ENCODE peak calls at places on chromosomes 2 and 18, in five cellular contexts. One of them, this sample, is unnamed.
A peak's percentile ranks its signal among the peaks of the same experiment; 100 is the strongest.

GRCh38 chr2:36659872-36660312 is 36.6 kb upstream of the VIT start:
- DNase-seq in HCT116: no peak
- DNase-seq in GM12878: no peak
- DNase-seq in K562: no peak
- DNase-seq in endothelial cell of umbilical vein: peak; percentile 26
- DNase-seq in this sample: no peak

GRCh38 chr2:88055049-88055435 is 541 bp downstream of the KRCC1 start:
- DNase-seq in HCT116: no peak
- DNase-seq in GM12878: no peak
- DNase-seq in K562: peak; percentile 25
- DNase-seq in endothelial cell of umbilical vein: peak; percentile 33
- DNase-seq in this sample: peak; percentile 54

GRCh38 chr2:230672836-230673235 is 39.8 kb upstream of the CAB39 start:
- DNase-seq in HCT116: no peak
- DNase-seq in GM12878: no peak
- DNase-seq in K562: no peak
- DNase-seq in endothelial cell of umbilical vein: no peak
- DNase-seq in this sample: no peak

GRCh38 chr2:162090109-162090508 is 16.1 kb upstream of the DPP4 start:
- DNase-seq in HCT116: no peak
- DNase-seq in GM12878: no peak
- DNase-seq in K562: no peak
- DNase-seq in endothelial cell of umbilical vein: peak; percentile 50
- DNase-seq in this sample: no peak

GRCh38 chr18:39698436-39698835 is 2132.8 kb upstream of the CELF4 start:
- DNase-seq in HCT116: no peak
- DNase-seq in GM12878: no peak
- DNase-seq in K562: no peak
- DNase-seq in endothelial cell of umbilical vein: no peak
- DNase-seq in this sample: no peak

GRCh38 chr2:201938151-201938815 is 95.4 kb upstream of the FZD7 start:
- DNase-seq in HCT116: no peak
- DNase-seq in GM12878: no peak
- DNase-seq in K562: no peak
- DNase-seq in endothelial cell of umbilical vein: no peak
- DNase-seq in this sample: no peak

GRCh38 chr2:232327089-232328037 is 51.2 kb upstream of the ALPP start:
- DNase-seq in HCT116: peak; percentile 27
- DNase-seq in GM12878: no peak
- DNase-seq in K562: peak; percentile 68
- DNase-seq in endothelial cell of umbilical vein: peak; percentile 73
- DNase-seq in this sample: peak; percentile 85

GRCh38 chr2:234368861-234369261 is 128.0 kb downstream of the ARL4C start:
- DNase-seq in HCT116: no peak
- DNase-seq in GM12878: no peak
- DNase-seq in K562: no peak
- DNase-seq in endothelial cell of umbilical vein: no peak
- DNase-seq in this sample: no peak

GRCh38 chr2:155368934-155369333 is 670.4 kb downstream of the KCNJ3 start:
- DNase-seq in HCT116: peak; percentile 3
- DNase-seq in GM12878: no peak
- DNase-seq in K562: no peak
- DNase-seq in endothelial cell of umbilical vein: peak; percentile 24
- DNase-seq in this sample: peak; percentile 15

GRCh38 chr18:33928226-33928625 is 296.5 kb downstream of the NOL4 start:
- DNase-seq in HCT116: no peak
- DNase-seq in GM12878: no peak
- DNase-seq in K562: no peak
- DNase-seq in endothelial cell of umbilical vein: peak; percentile 83
- DNase-seq in this sample: no peak

GRCh38 chr2:70686577-70687460 is 81.2 kb downstream of the ADD2 start:
- DNase-seq in HCT116: peak; percentile 48
- DNase-seq in GM12878: no peak
- DNase-seq in K562: peak; percentile 95
- DNase-seq in endothelial cell of umbilical vein: no peak
- DNase-seq in this sample: peak; percentile 89

GRCh38 chr2:225033440-225034390 is 8.6 kb downstream of the DOCK10 start:
- DNase-seq in HCT116: no peak
- DNase-seq in GM12878: no peak
- DNase-seq in K562: no peak
- DNase-seq in endothelial cell of umbilical vein: no peak
- DNase-seq in this sample: no peak
- H3K79me2 ChIP-seq in HCT116: no peaks in the 10 kb centered on the region
- H3K79me2 ChIP-seq in GM12878: peaks cover 84% of the 10 kb centered on the region
- H3K79me2 ChIP-seq in K562: no peaks in the 10 kb centered on the region
- H3K79me2 ChIP-seq in endothelial cell of umbilical vein: no peaks in the 10 kb centered on the region
- H3K79me2 ChIP-seq in this sample: no peaks in the 10 kb centered on the region

GRCh38 chr18:24731981-24732380 is 271.5 kb downstream of the HRH4 start:
- DNase-seq in HCT116: no peak
- DNase-seq in GM12878: no peak
- DNase-seq in K562: no peak
- DNase-seq in endothelial cell of umbilical vein: no peak
- DNase-seq in this sample: peak; percentile 26

GRCh38 chr18:24736686-24737085 is 276.2 kb downstream of the HRH4 start:
- DNase-seq in HCT116: no peak
- DNase-seq in GM12878: no peak
- DNase-seq in K562: no peak
- DNase-seq in endothelial cell of umbilical vein: no peak
- DNase-seq in this sample: no peak

GRCh38 chr18:24731158-24731557 is 270.7 kb downstream of the HRH4 start:
- DNase-seq in HCT116: no peak
- DNase-seq in GM12878: no peak
- DNase-seq in K562: no peak
- DNase-seq in endothelial cell of umbilical vein: no peak
- DNase-seq in this sample: no peak

GRCh38 chr18:24734058-24734457 is 273.6 kb downstream of the HRH4 start:
- DNase-seq in HCT116: no peak
- DNase-seq in GM12878: no peak
- DNase-seq in K562: no peak
- DNase-seq in endothelial cell of umbilical vein: no peak
- DNase-seq in this sample: peak; percentile 58

DNA sequence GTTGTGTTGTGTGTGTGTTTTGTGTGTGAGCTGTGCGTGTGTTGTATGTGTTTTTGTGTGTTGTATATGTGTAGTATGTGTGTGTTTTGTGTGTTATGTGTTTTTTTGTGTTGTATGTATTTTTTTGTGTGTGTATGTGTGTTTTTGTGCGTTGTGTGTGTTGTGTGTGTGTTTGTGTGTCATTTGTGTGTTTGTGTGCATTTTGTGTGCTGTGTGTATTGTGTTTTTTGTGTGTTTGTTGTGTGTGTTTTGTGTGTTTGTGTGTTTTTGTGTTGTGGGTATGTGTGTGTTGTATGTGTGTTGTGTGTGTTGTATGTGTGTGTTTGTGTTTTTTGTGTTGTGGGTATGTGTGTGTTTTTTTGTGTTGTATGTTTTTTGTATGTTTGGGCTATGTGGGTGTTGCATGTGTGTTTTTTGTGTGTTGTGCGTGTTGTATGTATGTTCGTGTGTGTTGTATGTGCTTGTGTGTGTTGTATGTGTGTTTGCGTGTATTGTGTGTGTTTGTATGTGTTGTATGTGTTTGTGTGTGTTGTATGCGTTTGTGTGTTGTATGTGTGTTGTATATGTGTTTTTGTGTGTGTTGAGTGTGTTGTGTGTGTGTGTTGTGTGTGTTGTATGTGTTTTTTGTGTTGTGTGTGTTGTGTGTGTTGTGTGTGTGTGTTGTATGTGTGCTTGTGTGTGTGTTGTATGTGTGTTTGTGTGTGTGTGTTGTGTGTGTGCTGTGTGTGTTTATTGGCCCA is 275.2 kb downstream of the HRH4 start:
- DNase-seq in HCT116: no peak
- DNase-seq in GM12878: no peak
- DNase-seq in K562: no peak
- DNase-seq in endothelial cell of umbilical vein: no peak
- DNase-seq in this sample: no peak
- TF ChIP-seq POLR2AphosphoS5 in HCT116: no peak
- TF ChIP-seq POLR2AphosphoS5 in GM12878: no peak
- TF ChIP-seq POLR2AphosphoS5 in K562: no peak
- TF ChIP-seq POLR2AphosphoS5 in endothelial cell of umbilical vein: no peak
- TF ChIP-seq POLR2AphosphoS5 in this sample: no peak

GRCh38 chr2:138516030-138516704 is 14.6 kb downstream of the SPOPL start:
- DNase-seq in HCT116: no peak
- DNase-seq in GM12878: no peak
- DNase-seq in K562: no peak
- DNase-seq in endothelial cell of umbilical vein: peak; percentile 47
- DNase-seq in this sample: peak; percentile 16

GRCh38 chr2:138515084-138515483 is 13.5 kb downstream of the SPOPL start:
- DNase-seq in HCT116: no peak
- DNase-seq in GM12878: no peak
- DNase-seq in K562: no peak
- DNase-seq in endothelial cell of umbilical vein: no peak
- DNase-seq in this sample: no peak

GRCh38 chr2:138510319-138510718 is 8.7 kb downstream of the SPOPL start:
- DNase-seq in HCT116: no peak
- DNase-seq in GM12878: no peak
- DNase-seq in K562: no peak
- DNase-seq in endothelial cell of umbilical vein: no peak
- DNase-seq in this sample: no peak

GRCh38 chr2:138514173-138514572 is 12.6 kb downstream of the SPOPL start:
- DNase-seq in HCT116: no peak
- DNase-seq in GM12878: no peak
- DNase-seq in K562: no peak
- DNase-seq in endothelial cell of umbilical vein: no peak
- DNase-seq in this sample: no peak

DNA sequence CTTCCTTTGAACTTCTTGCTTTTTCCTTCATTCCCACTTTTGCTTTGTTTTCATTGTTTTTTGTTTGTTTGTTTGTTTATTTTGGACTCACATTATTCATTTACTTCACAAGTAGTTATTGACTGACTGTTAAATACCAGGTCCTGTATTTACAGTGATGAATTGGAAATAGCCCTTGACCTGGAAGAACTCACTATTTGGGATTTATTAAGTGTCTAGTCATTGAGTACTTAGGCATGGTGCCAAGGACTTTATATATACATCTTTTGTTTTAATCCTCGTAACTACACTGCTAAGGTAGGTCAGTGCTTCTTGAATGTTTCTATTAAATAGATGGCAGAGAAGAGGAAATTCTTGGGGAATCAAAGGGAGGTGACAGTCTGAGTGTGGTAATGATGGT is 11.1 kb downstream of the SPOPL start:
- DNase-seq in HCT116: no peak
- DNase-seq in GM12878: no peak
- DNase-seq in K562: no peak
- DNase-seq in endothelial cell of umbilical vein: peak; percentile 17
- DNase-seq in this sample: no peak
- H3K79me2 ChIP-seq in HCT116: peaks cover 98% of the 10 kb centered on the region
- H3K79me2 ChIP-seq in GM12878: peaks cover 83% of the 10 kb centered on the region
- H3K79me2 ChIP-seq in K562: peaks cover 75% of the 10 kb centered on the region
- H3K79me2 ChIP-seq in endothelial cell of umbilical vein: peaks cover 67% of the 10 kb centered on the region
- H3K79me2 ChIP-seq in this sample: peaks cover 100% of the 10 kb centered on the region

GRCh38 chr18:79379931-79380815 is 15.6 kb upstream of the NFATC1 start:
- DNase-seq in HCT116: no peak
- DNase-seq in GM12878: no peak
- DNase-seq in K562: no peak
- DNase-seq in endothelial cell of umbilical vein: no peak
- DNase-seq in this sample: no peak

GRCh38 chr18:79382681-79383387 is 12.9 kb upstream of the NFATC1 start:
- DNase-seq in HCT116: no peak
- DNase-seq in GM12878: no peak
- DNase-seq in K562: no peak
- DNase-seq in endothelial cell of umbilical vein: no peak
- DNase-seq in this sample: no peak

GRCh38 chr18:79379251-79379905 is 16.4 kb upstream of the NFATC1 start:
- DNase-seq in HCT116: no peak
- DNase-seq in GM12878: no peak
- DNase-seq in K562: no peak
- DNase-seq in endothelial cell of umbilical vein: no peak
- DNase-seq in this sample: no peak

GRCh38 chr18:79381811-79382311 is 13.9 kb upstream of the NFATC1 start:
- DNase-seq in HCT116: no peak
- DNase-seq in GM12878: no peak
- DNase-seq in K562: no peak
- DNase-seq in endothelial cell of umbilical vein: no peak
- DNase-seq in this sample: no peak

DNA sequence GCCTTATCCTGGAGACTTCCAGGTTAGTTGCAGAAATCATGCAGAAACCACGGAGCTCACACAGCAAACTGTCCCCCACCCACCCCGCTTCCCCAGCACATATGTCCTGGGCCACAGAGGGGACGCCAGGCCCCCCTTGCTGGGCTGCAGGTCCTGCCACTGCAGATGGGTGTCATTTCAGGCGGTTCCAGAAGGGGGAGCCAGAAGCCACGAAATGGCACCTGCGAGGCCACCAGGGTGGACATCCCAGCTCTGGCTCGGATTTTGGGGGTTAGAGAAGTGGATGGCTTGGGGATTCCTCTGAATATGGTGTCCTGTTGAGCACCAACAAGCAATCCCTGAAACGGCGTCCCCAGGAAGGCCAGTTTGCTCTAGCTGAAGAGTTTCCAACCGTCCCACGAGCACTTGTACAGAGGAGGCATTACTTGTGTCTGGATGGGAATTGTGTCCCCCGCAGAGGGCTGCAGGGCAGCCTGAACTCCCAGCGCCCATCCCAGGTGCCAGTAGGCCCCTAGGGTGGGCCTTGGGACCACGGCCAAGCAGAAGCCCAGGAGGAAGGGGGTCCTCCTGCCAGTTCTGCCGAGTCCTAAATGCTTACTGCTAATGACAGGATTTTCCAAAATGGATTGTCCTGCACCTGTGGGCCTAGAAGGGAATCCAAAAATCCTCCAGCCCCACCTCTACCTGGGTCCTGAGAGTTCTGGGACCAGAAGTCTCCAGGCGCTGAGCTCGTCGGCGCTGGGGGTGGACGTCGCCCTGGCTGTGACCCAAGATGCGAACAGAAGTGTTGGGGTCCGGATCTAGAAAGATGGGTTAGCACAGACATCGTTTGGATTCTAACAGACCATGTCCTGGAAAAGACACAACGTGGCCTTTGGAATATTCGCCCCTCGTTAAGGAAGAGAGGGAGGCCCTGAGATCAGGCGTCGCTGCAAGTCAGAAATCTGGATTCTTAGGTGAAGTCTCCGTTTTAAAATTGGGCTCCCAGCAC is 14.6 kb upstream of the NFATC1 start:
- DNase-seq in HCT116: no peak
- DNase-seq in GM12878: no peak
- DNase-seq in K562: peak; percentile 71
- DNase-seq in endothelial cell of umbilical vein: peak; percentile 59
- DNase-seq in this sample: peak; percentile 89
- TF ChIP-seq POLR2AphosphoS5 in HCT116: no peak
- TF ChIP-seq POLR2AphosphoS5 in GM12878: no peak
- TF ChIP-seq POLR2AphosphoS5 in K562: no peak
- TF ChIP-seq POLR2AphosphoS5 in endothelial cell of umbilical vein: no peak
- TF ChIP-seq POLR2AphosphoS5 in this sample: no peak

This sample was measured in GM23338.